ENCODE peak calls at places on chromosomes 5 and 9, in eight cellular contexts. One of them, this sample, is unnamed.

GRCh38 chr5:40995816-40996586 is 75.1 kb downstream of the MROH2B start:
- DNase-seq in glutamatergic neuron: no peak
- DNase-seq in GM20000: no peak
- DNase-seq in PC-3: peak
- DNase-seq in NCI-H187: no peak
- DNase-seq in A549: peak
- DNase-seq in activated T-cell treated with anti-CD3 and anti-CD28 coated beads, Interleukin-2, amount 50 U/mL, for 1 hour: no peak
- DNase-seq in KG1: no peak
- DNase-seq in this sample: no peak

GRCh38 chr9:117464941-117465616 is 50.2 kb upstream of the ASTN2 start:
- DNase-seq in GM20000: no peak
- DNase-seq in A549: no peak
- DNase-seq in activated T-cell treated with anti-CD3 and anti-CD28 coated beads, Interleukin-2, amount 50 U/mL, for 1 hour: no peak
- DNase-seq in glutamatergic neuron: no peak
- DNase-seq in NCI-H187: no peak
- DNase-seq in KG1: no peak
- DNase-seq in PC-3: no peak
- DNase-seq in this sample: no peak

GRCh38 chr5:108315829-108316228 is 66.1 kb downstream of the FBXL17 start:
- DNase-seq in PC-3: peak
- DNase-seq in A549: peak
- DNase-seq in KG1: no peak
- DNase-seq in GM20000: no peak
- DNase-seq in NCI-H187: no peak
- DNase-seq in activated T-cell treated with anti-CD3 and anti-CD28 coated beads, Interleukin-2, amount 50 U/mL, for 1 hour: no peak
- DNase-seq in glutamatergic neuron: no peak
- DNase-seq in this sample: no peak

GRCh38 chr9:6739218-6739617 is 18.6 kb upstream of the KDM4C start:
- DNase-seq in NCI-H187: no peak
- DNase-seq in activated T-cell treated with anti-CD3 and anti-CD28 coated beads, Interleukin-2, amount 50 U/mL, for 1 hour: no peak
- DNase-seq in GM20000: peak
- DNase-seq in glutamatergic neuron: no peak
- DNase-seq in A549: peak
- DNase-seq in PC-3: peak
- DNase-seq in KG1: no peak
- DNase-seq in this sample: no peak

GRCh38 chr9:94680621-94681020 is 41.3 kb upstream of the FBP1 start:
- DNase-seq in KG1: no peak
- DNase-seq in PC-3: no peak
- DNase-seq in NCI-H187: no peak
- DNase-seq in activated T-cell treated with anti-CD3 and anti-CD28 coated beads, Interleukin-2, amount 50 U/mL, for 1 hour: no peak
- DNase-seq in glutamatergic neuron: no peak
- DNase-seq in A549: no peak
- DNase-seq in GM20000: no peak
- DNase-seq in this sample: no peak

GRCh38 chr5:67790390-67790789 is 425.2 kb upstream of the PIK3R1 start:
- DNase-seq in A549: no peak
- DNase-seq in activated T-cell treated with anti-CD3 and anti-CD28 coated beads, Interleukin-2, amount 50 U/mL, for 1 hour: no peak
- DNase-seq in NCI-H187: no peak
- DNase-seq in glutamatergic neuron: no peak
- DNase-seq in PC-3: no peak
- DNase-seq in KG1: no peak
- DNase-seq in GM20000: no peak
- DNase-seq in this sample: no peak

GRCh38 chr5:151523335-151523734 is 67.8 kb downstream of the FAT2 start:
- DNase-seq in PC-3: peak
- DNase-seq in NCI-H187: peak
- DNase-seq in glutamatergic neuron: peak
- DNase-seq in activated T-cell treated with anti-CD3 and anti-CD28 coated beads, Interleukin-2, amount 50 U/mL, for 1 hour: no peak
- DNase-seq in KG1: no peak
- DNase-seq in GM20000: peak
- DNase-seq in A549: peak
- DNase-seq in this sample: no peak

GRCh38 chr5:126002222-126002897 is 420.8 kb upstream of the GRAMD2B start:
- DNase-seq in GM20000: no peak
- DNase-seq in A549: no peak
- DNase-seq in NCI-H187: no peak
- DNase-seq in PC-3: no peak
- DNase-seq in glutamatergic neuron: no peak
- DNase-seq in KG1: no peak
- DNase-seq in activated T-cell treated with anti-CD3 and anti-CD28 coated beads, Interleukin-2, amount 50 U/mL, for 1 hour: no peak
- DNase-seq in this sample: no peak

GRCh38 chr5:175109058-175109755 is 334.8 kb downstream of the DRD1 start:
- DNase-seq in KG1: no peak
- DNase-seq in GM20000: no peak
- DNase-seq in NCI-H187: no peak
- DNase-seq in A549: no peak
- DNase-seq in glutamatergic neuron: no peak
- DNase-seq in PC-3: no peak
- DNase-seq in activated T-cell treated with anti-CD3 and anti-CD28 coated beads, Interleukin-2, amount 50 U/mL, for 1 hour: no peak
- DNase-seq in this sample: no peak

GRCh38 chr5:73433982-73434342 is 14.6 kb downstream of the FOXD1 start:
- DNase-seq in NCI-H187: peak
- DNase-seq in KG1: no peak
- DNase-seq in activated T-cell treated with anti-CD3 and anti-CD28 coated beads, Interleukin-2, amount 50 U/mL, for 1 hour: no peak
- DNase-seq in GM20000: no peak
- DNase-seq in glutamatergic neuron: no peak
- DNase-seq in A549: no peak
- DNase-seq in PC-3: no peak
- DNase-seq in this sample: no peak

GRCh38 chr5:17359451-17359965 is 138.5 kb upstream of the TAF11L2 start:
- DNase-seq in glutamatergic neuron: no peak
- DNase-seq in activated T-cell treated with anti-CD3 and anti-CD28 coated beads, Interleukin-2, amount 50 U/mL, for 1 hour: no peak
- DNase-seq in PC-3: no peak
- DNase-seq in GM20000: no peak
- DNase-seq in NCI-H187: no peak
- DNase-seq in KG1: no peak
- DNase-seq in A549: no peak
- DNase-seq in this sample: no peak

GRCh38 chr9:104993291-104993963 is 65.5 kb upstream of the ABCA1 start:
- DNase-seq in glutamatergic neuron: peak
- DNase-seq in A549: no peak
- DNase-seq in KG1: no peak
- DNase-seq in GM20000: no peak
- DNase-seq in PC-3: no peak
- DNase-seq in NCI-H187: no peak
- DNase-seq in activated T-cell treated with anti-CD3 and anti-CD28 coated beads, Interleukin-2, amount 50 U/mL, for 1 hour: no peak
- DNase-seq in this sample: peak

GRCh38 chr5:122465994-122466393 is 154.0 kb downstream of the SNCAIP start:
- DNase-seq in glutamatergic neuron: no peak
- DNase-seq in activated T-cell treated with anti-CD3 and anti-CD28 coated beads, Interleukin-2, amount 50 U/mL, for 1 hour: no peak
- DNase-seq in PC-3: no peak
- DNase-seq in KG1: no peak
- DNase-seq in GM20000: no peak
- DNase-seq in A549: no peak
- DNase-seq in NCI-H187: no peak
- DNase-seq in this sample: no peak